ENCODE peak calls at places on chromosomes 12 and 14, in six cellular contexts. One of them, this sample, is unnamed.

GRCh38 chr12:111124183-111124582 is 203.8 kb upstream of the MYL2 start:
- DNase-seq in BE2C: no peak
- DNase-seq in astrocyte of the spinal cord: no peak
- DNase-seq in stomach: no peak
- DNase-seq in thyroid gland: no peak
- DNase-seq in AG10803: no peak
- DNase-seq in this sample: no peak

GRCh38 chr12:118307069-118307954 is 65.4 kb downstream of the TAOK3 start:
- DNase-seq in AG10803: peak
- DNase-seq in stomach: no peak
- DNase-seq in astrocyte of the spinal cord: peak
- DNase-seq in thyroid gland: no peak
- DNase-seq in BE2C: no peak
- DNase-seq in this sample: no peak

GRCh38 chr12:77842430-77842829 is 11.7 kb downstream of the NAV3 start:
- DNase-seq in astrocyte of the spinal cord: no peak
- DNase-seq in stomach: no peak
- DNase-seq in thyroid gland: no peak
- DNase-seq in BE2C: no peak
- DNase-seq in AG10803: no peak
- DNase-seq in this sample: no peak

GRCh38 chr12:16939871-16940306 is 333.9 kb upstream of the LMO3 start:
- DNase-seq in AG10803: peak
- DNase-seq in thyroid gland: peak
- DNase-seq in astrocyte of the spinal cord: peak
- DNase-seq in BE2C: peak
- DNase-seq in stomach: peak
- DNase-seq in this sample: peak

GRCh38 chr14:68780358-68781160 is 12.3 kb downstream of the ZFP36L1 start:
- DNase-seq in stomach: peak
- DNase-seq in AG10803: peak
- DNase-seq in thyroid gland: peak
- DNase-seq in BE2C: no peak
- DNase-seq in astrocyte of the spinal cord: peak
- DNase-seq in this sample: peak

GRCh38 chr12:95694148-95694547 is 96.4 kb downstream of the NTN4 start:
- DNase-seq in BE2C: no peak
- DNase-seq in astrocyte of the spinal cord: no peak
- DNase-seq in AG10803: no peak
- DNase-seq in thyroid gland: no peak
- DNase-seq in stomach: peak
- DNase-seq in this sample: peak

GRCh38 chr12:48889679-48890078 is 24.0 kb upstream of the RND1 start:
- DNase-seq in thyroid gland: no peak
- DNase-seq in astrocyte of the spinal cord: no peak
- DNase-seq in stomach: no peak
- DNase-seq in AG10803: no peak
- DNase-seq in BE2C: no peak
- DNase-seq in this sample: no peak

GRCh38 chr12:54680374-54680773 is 32.2 kb upstream of the DCD start:
- DNase-seq in thyroid gland: no peak
- DNase-seq in stomach: peak
- DNase-seq in astrocyte of the spinal cord: no peak
- DNase-seq in AG10803: no peak
- DNase-seq in BE2C: peak
- DNase-seq in this sample: peak

GRCh38 chr12:24081581-24081980 is 132.1 kb upstream of the SOX5 start:
- DNase-seq in thyroid gland: no peak
- DNase-seq in BE2C: no peak
- DNase-seq in AG10803: no peak
- DNase-seq in stomach: no peak
- DNase-seq in astrocyte of the spinal cord: no peak
- DNase-seq in this sample: no peak

DNA sequence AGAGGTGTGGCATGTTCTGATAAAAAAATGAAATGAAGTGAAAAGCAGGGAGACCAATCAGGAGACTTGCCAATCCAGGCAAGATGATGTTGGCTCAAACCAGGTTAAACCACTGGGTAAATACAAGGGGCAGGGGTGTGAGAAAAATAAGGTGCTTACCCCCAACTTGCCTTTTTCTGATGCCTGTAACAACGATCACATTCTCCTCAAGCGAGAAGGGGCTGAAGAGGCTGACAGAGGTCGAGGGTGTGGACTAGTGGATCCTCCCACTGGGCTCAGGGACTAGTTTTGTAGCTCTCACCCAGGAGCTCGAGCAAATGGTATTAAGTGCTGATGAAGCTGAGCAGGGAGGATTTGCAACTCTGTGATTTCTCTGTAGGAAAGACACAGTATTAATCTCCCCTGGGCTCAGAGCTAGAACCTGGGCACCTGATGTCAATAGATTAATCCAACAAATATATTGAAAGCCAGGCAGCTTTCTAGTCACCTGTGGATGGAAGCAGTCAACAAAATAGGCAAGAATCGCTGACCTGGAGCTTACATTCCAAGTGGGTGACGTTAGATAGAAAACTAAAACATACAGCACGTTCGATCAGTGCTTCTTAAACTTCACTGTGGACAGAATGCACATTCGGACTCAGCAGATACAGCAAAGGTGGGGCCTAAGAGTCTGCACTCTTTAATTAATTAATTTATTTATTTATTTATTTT is 15.2 kb upstream of the EAPP start:
- DNase-seq in BE2C: no peak
- DNase-seq in stomach: peak
- DNase-seq in AG10803: peak
- DNase-seq in astrocyte of the spinal cord: no peak
- DNase-seq in thyroid gland: peak
- DNase-seq in this sample: peak
- H3K4me3 ChIP-seq in BE2C: peak
- H3K4me3 ChIP-seq in stomach: no peak
- H3K4me3 ChIP-seq in AG10803: peak
- H3K4me3 ChIP-seq in astrocyte of the spinal cord: no peak
- H3K4me3 ChIP-seq in thyroid gland: no peak
- H3K4me3 ChIP-seq in this sample: no peak

DNA sequence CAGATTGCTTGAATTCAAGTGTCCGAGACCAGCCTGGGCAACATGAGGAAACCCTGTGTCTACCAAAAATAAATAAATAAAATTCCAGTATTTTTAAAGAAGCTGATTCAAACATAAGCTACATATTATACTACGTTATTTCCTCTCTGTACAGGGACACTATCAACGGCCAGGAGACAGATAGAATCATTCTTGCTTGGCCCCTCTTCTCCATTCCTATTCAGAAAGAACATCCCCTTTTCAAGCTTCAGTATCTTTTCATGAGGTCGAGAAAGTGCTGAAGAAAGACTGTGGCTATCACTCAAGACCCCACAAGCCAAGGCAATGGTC is 314 bp upstream of the DHRS7 start:
- DNase-seq in astrocyte of the spinal cord: no peak
- DNase-seq in thyroid gland: no peak
- DNase-seq in BE2C: no peak
- DNase-seq in AG10803: no peak
- DNase-seq in stomach: no peak
- DNase-seq in this sample: no peak
- TF ChIP-seq CTCF in astrocyte of the spinal cord: no peak
- TF ChIP-seq CTCF in thyroid gland: no peak
- TF ChIP-seq CTCF in BE2C: no peak
- TF ChIP-seq CTCF in AG10803: peak
- TF ChIP-seq CTCF in stomach: no peak
- TF ChIP-seq CTCF in this sample: no peak

GRCh38 chr12:121925361-121925725 is 7.0 kb downstream of the CFAP251 start:
- DNase-seq in BE2C: no peak
- DNase-seq in AG10803: peak
- DNase-seq in stomach: no peak
- DNase-seq in astrocyte of the spinal cord: peak
- DNase-seq in thyroid gland: no peak
- DNase-seq in this sample: no peak

GRCh38 chr12:121917950-121918678 is at the start of gene CFAP251:
- DNase-seq in AG10803: peak
- DNase-seq in astrocyte of the spinal cord: peak
- DNase-seq in thyroid gland: peak
- DNase-seq in stomach: peak
- DNase-seq in BE2C: peak
- DNase-seq in this sample: peak

GRCh38 chr12:121918679-121919038 is 267 bp downstream of the CFAP251 start:
- DNase-seq in thyroid gland: peak
- DNase-seq in AG10803: no peak
- DNase-seq in astrocyte of the spinal cord: no peak
- DNase-seq in BE2C: no peak
- DNase-seq in stomach: no peak
- DNase-seq in this sample: no peak

GRCh38 chr12:121916719-121917118 is 1.7 kb upstream of the CFAP251 start:
- DNase-seq in astrocyte of the spinal cord: peak
- DNase-seq in AG10803: peak
- DNase-seq in stomach: no peak
- DNase-seq in thyroid gland: no peak
- DNase-seq in BE2C: peak
- DNase-seq in this sample: no peak

GRCh38 chr12:121921106-121921505 is 2.7 kb downstream of the CFAP251 start:
- DNase-seq in BE2C: no peak
- DNase-seq in astrocyte of the spinal cord: no peak
- DNase-seq in thyroid gland: no peak
- DNase-seq in AG10803: no peak
- DNase-seq in stomach: no peak
- DNase-seq in this sample: no peak
- H3K4me3 ChIP-seq in BE2C: no peak
- H3K4me3 ChIP-seq in astrocyte of the spinal cord: no peak
- H3K4me3 ChIP-seq in thyroid gland: no peak
- H3K4me3 ChIP-seq in AG10803: no peak
- H3K4me3 ChIP-seq in stomach: no peak
- H3K4me3 ChIP-seq in this sample: no peak

DNA sequence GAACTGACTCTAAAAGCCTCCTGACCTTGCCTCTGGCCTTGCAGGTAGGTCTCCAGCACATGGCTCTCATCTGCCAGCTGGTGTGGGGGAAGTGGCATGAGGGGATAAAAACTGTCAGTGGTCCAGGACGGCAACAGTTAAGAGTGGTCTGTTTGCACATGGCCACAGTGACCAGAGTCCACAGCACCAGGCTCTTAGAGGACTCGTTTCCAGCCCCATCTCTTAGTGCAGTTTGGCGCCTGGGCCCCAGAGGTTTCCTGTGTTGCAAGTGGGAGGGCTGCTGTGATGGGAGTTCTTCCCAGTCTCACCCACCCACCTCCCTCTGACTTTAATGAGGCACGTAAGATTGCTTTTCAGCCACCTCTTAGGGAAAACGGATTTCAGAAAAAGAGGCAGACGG is 37.0 kb downstream of the APPL2 start:
- DNase-seq in AG10803: no peak
- DNase-seq in astrocyte of the spinal cord: no peak
- DNase-seq in stomach: no peak
- DNase-seq in BE2C: no peak
- DNase-seq in thyroid gland: no peak
- DNase-seq in this sample: no peak
- TF ChIP-seq CTCF in AG10803: no peak
- TF ChIP-seq CTCF in astrocyte of the spinal cord: no peak
- TF ChIP-seq CTCF in stomach: no peak
- TF ChIP-seq CTCF in BE2C: no peak
- TF ChIP-seq CTCF in thyroid gland: no peak
- TF ChIP-seq CTCF in this sample: no peak

GRCh38 chr12:32987526-32987925 is 90.9 kb upstream of the PKP2 start:
- DNase-seq in AG10803: no peak
- DNase-seq in astrocyte of the spinal cord: no peak
- DNase-seq in thyroid gland: no peak
- DNase-seq in stomach: no peak
- DNase-seq in BE2C: no peak
- DNase-seq in this sample: no peak

GRCh38 chr12:32993404-32993803 is 96.8 kb upstream of the PKP2 start:
- DNase-seq in astrocyte of the spinal cord: no peak
- DNase-seq in stomach: no peak
- DNase-seq in BE2C: no peak
- DNase-seq in AG10803: no peak
- DNase-seq in thyroid gland: no peak
- DNase-seq in this sample: no peak

GRCh38 chr12:32989705-32990104 is 93.1 kb upstream of the PKP2 start:
- DNase-seq in stomach: no peak
- DNase-seq in AG10803: no peak
- DNase-seq in thyroid gland: no peak
- DNase-seq in BE2C: no peak
- DNase-seq in astrocyte of the spinal cord: no peak
- DNase-seq in this sample: no peak

GRCh38 chr12:32983968-32984367 is 87.4 kb upstream of the PKP2 start:
- DNase-seq in BE2C: peak
- DNase-seq in AG10803: no peak
- DNase-seq in astrocyte of the spinal cord: no peak
- DNase-seq in thyroid gland: no peak
- DNase-seq in stomach: no peak
- DNase-seq in this sample: no peak

GRCh38 chr12:32988982-32989381 is 92.4 kb upstream of the PKP2 start:
- DNase-seq in BE2C: no peak
- DNase-seq in astrocyte of the spinal cord: no peak
- DNase-seq in stomach: no peak
- DNase-seq in AG10803: no peak
- DNase-seq in thyroid gland: no peak
- DNase-seq in this sample: no peak
- H3K4me3 ChIP-seq in BE2C: no peak
- H3K4me3 ChIP-seq in astrocyte of the spinal cord: no peak
- H3K4me3 ChIP-seq in stomach: no peak
- H3K4me3 ChIP-seq in AG10803: no peak
- H3K4me3 ChIP-seq in thyroid gland: no peak
- H3K4me3 ChIP-seq in this sample: no peak

DNA sequence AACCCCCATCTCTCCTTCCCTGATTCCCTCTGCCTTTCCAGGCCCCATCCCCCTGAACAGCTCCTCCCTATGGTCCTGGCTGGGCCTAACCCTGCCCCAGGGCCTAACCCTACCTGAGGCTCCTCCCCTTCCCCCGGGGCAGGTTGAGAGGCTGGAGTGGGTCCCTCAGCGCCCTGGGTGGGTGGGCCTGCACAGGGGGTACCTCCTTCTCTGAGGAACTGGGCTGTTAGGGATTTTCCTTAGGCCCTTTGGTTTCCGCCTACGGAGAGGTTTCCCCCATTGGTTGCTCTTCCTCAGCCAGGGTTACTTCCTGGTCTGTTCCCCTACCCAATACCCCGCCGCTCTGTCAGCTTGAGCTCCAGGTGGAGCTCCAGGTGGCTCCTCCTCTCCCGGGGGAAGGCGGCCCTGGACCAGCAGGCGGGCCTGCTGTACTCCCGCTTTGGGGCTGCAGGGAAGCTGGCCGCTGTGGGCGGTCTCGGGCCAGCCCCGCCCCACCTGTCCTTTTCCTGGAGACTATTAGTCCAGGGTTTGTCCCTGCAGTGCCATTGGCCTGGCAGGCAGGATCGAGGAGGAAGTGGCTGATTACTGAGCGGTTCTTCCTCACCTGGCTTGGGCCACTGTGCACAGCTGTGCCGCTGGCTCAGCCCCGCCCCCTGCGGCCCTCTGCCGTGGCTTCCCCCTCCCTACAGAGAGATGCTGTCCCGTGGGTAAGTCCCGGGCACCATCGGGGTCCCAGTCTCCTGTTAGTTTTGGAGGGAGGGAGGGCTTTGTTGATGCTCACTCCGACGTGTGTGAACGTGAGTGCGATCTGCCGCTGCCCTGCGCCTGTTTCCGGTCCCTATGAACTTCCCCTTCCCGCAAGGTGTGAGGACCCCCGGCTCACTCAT is 2.5 kb downstream of the C12orf57 start:
- DNase-seq in thyroid gland: peak
- DNase-seq in stomach: peak
- DNase-seq in BE2C: no peak
- DNase-seq in AG10803: no peak
- DNase-seq in astrocyte of the spinal cord: no peak
- DNase-seq in this sample: peak
- TF ChIP-seq CTCF in thyroid gland: peak
- TF ChIP-seq CTCF in stomach: no peak
- TF ChIP-seq CTCF in BE2C: no peak
- TF ChIP-seq CTCF in AG10803: no peak
- TF ChIP-seq CTCF in astrocyte of the spinal cord: no peak
- TF ChIP-seq CTCF in this sample: no peak

GRCh38 chr14:91374287-91374880 is 43.2 kb downstream of the CCDC88C start:
- DNase-seq in stomach: no peak
- DNase-seq in astrocyte of the spinal cord: peak
- DNase-seq in thyroid gland: no peak
- DNase-seq in BE2C: no peak
- DNase-seq in AG10803: no peak
- DNase-seq in this sample: no peak
- H3K4me3 ChIP-seq in stomach: no peak
- H3K4me3 ChIP-seq in astrocyte of the spinal cord: no peak
- H3K4me3 ChIP-seq in thyroid gland: no peak
- H3K4me3 ChIP-seq in BE2C: no peak
- H3K4me3 ChIP-seq in AG10803: no peak
- H3K4me3 ChIP-seq in this sample: no peak

This sample was measured in colonic mucosa.